ENCODE peak calls at places on chromosome 12, in six cellular contexts. I, D, O, F, T and U are unnamed samples.

GRCh38 chr12:26940820-26941219 is 2.5 kb downstream of the FGFR1OP2 start:
- DNase-seq in I (no peak), D (no peak), O (peak; percentile 55), F (peak; percentile 41), T (no peak), U (no peak)

GRCh38 chr12:98373019-98373554 is 142.3 kb upstream of the TMPO start:
- DNase-seq in I (peak; percentile 10), D (no peak), O (peak; percentile 71), F (peak; percentile 73), T (peak; percentile 11), U (no peak)

GRCh38 chr12:3553681-3554546 is 62.9 kb downstream of the PRMT8 start:
- DNase-seq in I (no peak), D (no peak), O (peak; percentile 5), F (peak; percentile 37), T (no peak), U (no peak)

GRCh38 chr12:18414671-18415070 is 153.4 kb downstream of the PIK3C2G start:
- DNase-seq in I (peak; percentile 6), D (no peak), O (no peak), F (no peak), T (no peak), U (peak; percentile 13)

GRCh38 chr12:78388461-78388860 is 476.1 kb upstream of the SYT1 start:
- DNase-seq in I (no peak), D (no peak), O (no peak), F (no peak), T (no peak), U (no peak)

GRCh38 chr12:52407918-52408317 is 1.8 kb upstream of the KRT82 start:
- DNase-seq in I (no peak), D (no peak), O (no peak), F (no peak), T (no peak), U (no peak)

GRCh38 chr12:30631710-30632109 is 64.0 kb downstream of the IPO8 start:
- DNase-seq in I (no peak), D (no peak), O (no peak), F (no peak), T (no peak), U (no peak)

GRCh38 chr12:109276160-109276559 is 32.9 kb downstream of the FOXN4 start:
- DNase-seq in I (no peak), D (no peak), O (no peak), F (no peak), T (no peak), U (no peak)

GRCh38 chr12:108119126-108119973 is 9.7 kb upstream of the WSCD2 start:
- DNase-seq in I (no peak), D (no peak), O (no peak), F (no peak), T (no peak), U (no peak)

GRCh38 chr12:86712425-86712843 is 456.2 kb upstream of the MGAT4C start:
- DNase-seq in I (peak; percentile 94), D (peak; percentile 8), O (peak; percentile 98), F (peak; percentile 99), T (peak; percentile 92), U (peak; percentile 97)

GRCh38 chr12:70185301-70185700 is 57.9 kb upstream of the CNOT2 start:
- DNase-seq in I (no peak), D (no peak), O (no peak), F (no peak), T (no peak), U (no peak)

GRCh38 chr12:119681953-119682352 is 14.0 kb downstream of the PRKAB1 start:
- DNase-seq in I (no peak), D (no peak), O (no peak), F (no peak), T (no peak), U (no peak)

GRCh38 chr12:93247313-93248057 is 130.2 kb upstream of the NUDT4 start:
- DNase-seq in I (no peak), D (no peak), O (peak; percentile 78), F (peak; percentile 50), T (no peak), U (no peak)

GRCh38 chr12:110680032-110680431 is 8.9 kb downstream of the HVCN1 start:
- DNase-seq in I (no peak), D (no peak), O (no peak), F (no peak), T (no peak), U (no peak)

GRCh38 chr12:59583003-59583712 is 12.7 kb upstream of the SLC16A7 start:
- DNase-seq in I (no peak), D (no peak), O (no peak), F (no peak), T (no peak), U (no peak)

GRCh38 chr12:88624911-88625310 is 44.6 kb upstream of the KITLG start:
- DNase-seq in I (peak; percentile 31), D (no peak), O (peak; percentile 84), F (peak; percentile 69), T (peak; percentile 47), U (no peak)

GRCh38 chr12:53586745-53587144 is 39.4 kb downstream of the ATF7 start:
- DNase-seq in I (no peak), D (no peak), O (no peak), F (peak; percentile 76), T (no peak), U (no peak)

DNA sequence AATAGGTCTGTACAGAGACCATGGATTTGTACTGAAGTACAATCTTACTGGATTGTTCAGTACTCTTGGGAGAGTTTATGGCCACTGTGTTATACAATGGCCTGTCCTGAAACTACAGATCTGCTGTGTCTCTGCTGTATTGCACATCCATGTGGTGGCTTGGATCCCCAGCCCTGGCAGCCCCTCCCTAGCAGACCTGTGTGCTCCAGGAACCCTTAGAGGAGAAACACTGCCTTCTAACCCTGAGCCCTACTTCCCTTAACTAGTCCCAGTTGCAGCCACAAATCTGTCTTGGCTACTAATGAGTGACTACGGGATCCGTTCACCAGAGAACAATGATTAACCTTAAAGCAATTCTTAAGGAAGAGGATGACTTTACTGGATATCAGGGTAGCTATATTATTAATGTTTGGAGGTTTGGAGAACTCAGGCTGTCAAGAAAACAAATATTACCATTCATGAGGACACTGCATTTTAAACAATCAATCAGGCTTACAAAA is 27.7 kb downstream of the RNF34 start:
- DNase-seq in I (no peak), D (no peak), O (no peak), F (no peak), T (no peak), U (no peak)
- H3K4me3 ChIP-seq in I (no peak overlapping the region), D (no peak overlapping the region), O (no peak overlapping the region), F (no peak overlapping the region), T (no peak overlapping the region), U (no peak overlapping the region)

DNA sequence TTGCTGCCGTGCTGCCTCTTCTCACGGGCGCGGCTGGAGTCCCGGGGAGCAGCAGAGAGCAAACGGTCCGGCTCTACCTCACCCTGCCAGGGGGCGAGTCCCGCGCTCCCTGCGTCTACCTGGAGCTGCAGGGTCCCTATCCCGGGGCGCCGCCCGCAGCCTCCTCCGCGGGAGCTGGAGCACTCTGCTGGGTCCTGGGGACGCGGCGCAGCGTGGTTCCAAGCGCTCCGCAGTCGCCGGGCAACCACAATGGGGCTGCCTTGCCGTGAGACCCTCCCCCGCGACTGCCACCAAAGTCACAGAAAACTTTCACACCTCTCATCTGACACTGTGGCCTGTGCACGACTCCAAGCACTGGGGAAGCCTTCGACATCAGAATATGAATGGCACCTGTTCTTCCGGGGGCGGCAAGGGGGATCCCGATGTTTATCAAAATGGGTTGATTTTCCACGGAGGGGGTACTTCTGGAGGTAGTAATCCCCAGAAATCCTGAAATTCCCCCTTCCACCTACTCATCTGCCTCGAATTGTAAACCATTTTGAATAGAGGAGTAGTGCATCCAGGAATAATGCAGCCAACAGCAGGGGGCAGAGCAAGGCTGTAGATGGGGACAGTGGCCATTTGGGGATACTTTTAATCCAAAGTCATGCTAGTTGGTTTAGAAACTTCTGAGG is at the start of gene C12orf42:
- DNase-seq in I (peak; percentile 12), D (no peak), O (peak; percentile 26), F (peak; percentile 4), T (no peak), U (no peak)
- H3K4me3 ChIP-seq in I (no peak within 1 kb of the TSS), D (no peak within 1 kb of the TSS), O (peak within 1 kb of the TSS; percentile 44), F (no peak within 1 kb of the TSS), T (peak within 1 kb of the TSS; percentile 17), U (peak within 1 kb of the TSS; percentile 28)

DNA sequence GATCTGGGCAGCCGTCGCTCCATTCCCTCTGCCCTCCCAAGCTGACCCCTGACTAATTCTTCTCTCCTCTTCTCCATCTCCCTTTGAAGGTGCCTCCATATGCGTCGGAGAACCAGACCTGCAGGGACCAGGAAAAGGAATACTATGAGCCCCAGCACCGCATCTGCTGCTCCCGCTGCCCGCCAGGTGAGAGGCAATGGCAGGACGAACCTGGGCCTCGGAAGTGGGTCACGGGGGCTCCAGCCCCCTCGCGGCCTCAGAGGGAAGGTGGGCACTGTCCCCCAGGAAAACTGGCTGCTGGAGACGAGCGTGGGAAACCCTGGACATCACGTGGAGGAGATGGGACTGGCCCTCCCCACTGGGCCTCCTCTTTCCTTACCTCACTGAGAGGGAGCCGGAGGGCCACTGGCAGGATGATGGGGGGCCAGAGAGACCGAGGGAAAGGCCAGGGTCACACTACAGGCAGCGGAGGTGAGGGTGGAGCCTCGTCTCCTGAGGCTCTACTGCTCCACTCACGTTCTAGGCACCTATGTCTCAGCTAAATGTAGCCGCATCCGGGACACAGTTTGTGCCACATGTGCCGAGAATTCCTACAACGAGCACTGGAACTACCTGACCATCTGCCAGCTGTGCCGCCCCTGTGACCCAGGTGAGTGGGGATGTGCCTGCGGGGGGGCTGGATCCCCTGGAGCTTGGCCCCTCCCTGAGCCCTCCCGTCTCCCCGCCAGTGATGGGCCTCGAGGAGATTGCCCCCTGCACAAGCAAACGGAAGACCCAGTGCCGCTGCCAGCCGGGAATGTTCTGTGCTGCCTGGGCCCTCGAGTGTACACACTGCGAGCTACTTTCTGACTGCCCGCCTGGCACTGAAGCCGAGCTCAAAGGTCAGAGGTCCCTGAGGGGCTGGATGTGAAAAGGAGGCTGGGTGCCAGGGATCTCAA is 806 bp downstream of the LTBR start:
- DNase-seq in I (no peak), D (no peak), O (no peak), F (peak; percentile 20), T (no peak), U (no peak)
- H3K4me3 ChIP-seq in I (peak overlapping the region; percentile 78), D (peak overlapping the region; percentile 76), O (no peak overlapping the region), F (peak overlapping the region; percentile 73), T (peak overlapping the region; percentile 75), U (peak overlapping the region; percentile 82)

GRCh38 chr12:48980953-48981756 is 3.0 kb downstream of the WNT1 start:
- DNase-seq in I (no peak), D (no peak), O (no peak), F (no peak), T (no peak), U (no peak)

GRCh38 chr12:48982397-48983080 is 4.4 kb downstream of the WNT1 start:
- DNase-seq in I (no peak), D (no peak), O (no peak), F (no peak), T (no peak), U (no peak)

GRCh38 chr12:48979602-48980388 is 1.7 kb downstream of the WNT1 start:
- DNase-seq in I (no peak), D (no peak), O (no peak), F (no peak), T (no peak), U (no peak)

GRCh38 chr12:48980389-48980952 is 2.3 kb downstream of the WNT1 start:
- DNase-seq in I (no peak), D (no peak), O (no peak), F (no peak), T (no peak), U (no peak)

DNA sequence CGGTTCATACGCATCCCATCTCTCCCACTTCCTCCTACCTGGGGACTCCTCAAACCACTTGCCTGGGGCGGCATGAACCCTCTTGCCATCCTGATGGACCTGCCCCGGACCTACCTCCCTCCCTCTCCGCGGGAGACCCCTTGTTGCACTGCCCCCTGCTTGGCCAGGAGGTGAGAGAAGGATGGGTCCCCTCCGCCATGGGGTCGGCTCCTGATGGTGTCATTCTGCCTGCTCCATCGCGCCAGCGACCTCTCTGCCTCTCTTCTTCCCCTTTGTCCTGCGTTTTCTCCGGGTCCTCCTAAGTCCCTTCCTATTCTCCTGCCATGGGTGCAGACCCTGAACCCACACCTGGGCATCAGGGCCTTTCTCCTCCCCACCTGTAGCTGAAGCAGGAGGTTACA is 3.6 kb downstream of the WNT1 start:
- DNase-seq in I (no peak), D (no peak), O (no peak), F (no peak), T (no peak), U (no peak)
- H3K4me3 ChIP-seq in I (no peak overlapping the region), D (no peak overlapping the region), O (no peak overlapping the region), F (no peak overlapping the region), T (no peak overlapping the region), U (no peak overlapping the region)